ENCODE peak calls at places on chromosome 19, in eight cellular contexts. One of them, this sample, is unnamed.

GRCh38 chr19:2594319-2594718 is 108.2 kb downstream of the GNG7 start:
- DNase-seq in HT-29: no peak
- DNase-seq in epithelial cell of proximal tubule: no peak
- DNase-seq in NCI-H774: no peak
- DNase-seq in cardiac septum: no peak
- DNase-seq in neural progenitor cell: no peak
- DNase-seq in substantia nigra: no peak
- DNase-seq in HTR-8/SVneo: no peak
- DNase-seq in this sample: no peak

GRCh38 chr19:47229674-47230121 is 1.3 kb downstream of the BBC3 start:
- DNase-seq in HT-29: peak
- DNase-seq in epithelial cell of proximal tubule: no peak
- DNase-seq in NCI-H774: no peak
- DNase-seq in cardiac septum: no peak
- DNase-seq in neural progenitor cell: no peak
- DNase-seq in substantia nigra: peak
- DNase-seq in HTR-8/SVneo: no peak
- DNase-seq in this sample: no peak

GRCh38 chr19:18156841-18157464 is 4.0 kb downstream of the PIK3R2 start:
- DNase-seq in HT-29: peak
- DNase-seq in epithelial cell of proximal tubule: no peak
- DNase-seq in NCI-H774: peak
- DNase-seq in cardiac septum: peak
- DNase-seq in neural progenitor cell: no peak
- DNase-seq in substantia nigra: peak
- DNase-seq in HTR-8/SVneo: peak
- DNase-seq in this sample: peak

GRCh38 chr19:40274585-40275544 is 10.3 kb downstream of the AKT2 start:
- DNase-seq in HT-29: no peak
- DNase-seq in epithelial cell of proximal tubule: no peak
- DNase-seq in NCI-H774: no peak
- DNase-seq in cardiac septum: no peak
- DNase-seq in neural progenitor cell: no peak
- DNase-seq in substantia nigra: no peak
- DNase-seq in HTR-8/SVneo: no peak
- DNase-seq in this sample: no peak

GRCh38 chr19:35978271-35978670 is 16.7 kb upstream of the SDHAF1 start:
- DNase-seq in HT-29: no peak
- DNase-seq in epithelial cell of proximal tubule: no peak
- DNase-seq in NCI-H774: no peak
- DNase-seq in cardiac septum: no peak
- DNase-seq in neural progenitor cell: no peak
- DNase-seq in substantia nigra: no peak
- DNase-seq in HTR-8/SVneo: no peak
- DNase-seq in this sample: no peak

GRCh38 chr19:10226376-10227214 is 4.5 kb downstream of the S1PR2 start:
- DNase-seq in HT-29: no peak
- DNase-seq in epithelial cell of proximal tubule: no peak
- DNase-seq in NCI-H774: no peak
- DNase-seq in cardiac septum: no peak
- DNase-seq in neural progenitor cell: no peak
- DNase-seq in substantia nigra: no peak
- DNase-seq in HTR-8/SVneo: no peak
- DNase-seq in this sample: no peak

GRCh38 chr19:52936151-52936957 is 13.1 kb upstream of the ZNF888 start:
- DNase-seq in HT-29: no peak
- DNase-seq in epithelial cell of proximal tubule: peak
- DNase-seq in NCI-H774: no peak
- DNase-seq in cardiac septum: no peak
- DNase-seq in neural progenitor cell: no peak
- DNase-seq in substantia nigra: no peak
- DNase-seq in HTR-8/SVneo: no peak
- DNase-seq in this sample: no peak

GRCh38 chr19:3712663-3713531 is 4.7 kb downstream of the TJP3 start:
- DNase-seq in HT-29: peak
- DNase-seq in epithelial cell of proximal tubule: no peak
- DNase-seq in NCI-H774: no peak
- DNase-seq in cardiac septum: no peak
- DNase-seq in neural progenitor cell: no peak
- DNase-seq in substantia nigra: no peak
- DNase-seq in HTR-8/SVneo: no peak
- DNase-seq in this sample: no peak

GRCh38 chr19:1211494-1212234 is 6.1 kb downstream of the STK11 start:
- DNase-seq in HT-29: no peak
- DNase-seq in epithelial cell of proximal tubule: no peak
- DNase-seq in NCI-H774: no peak
- DNase-seq in cardiac septum: no peak
- DNase-seq in neural progenitor cell: peak
- DNase-seq in substantia nigra: no peak
- DNase-seq in HTR-8/SVneo: no peak
- DNase-seq in this sample: no peak

GRCh38 chr19:3065675-3066357 is 3.5 kb upstream of the TLE5 start:
- DNase-seq in HT-29: peak
- DNase-seq in epithelial cell of proximal tubule: no peak
- DNase-seq in NCI-H774: peak
- DNase-seq in cardiac septum: no peak
- DNase-seq in neural progenitor cell: no peak
- DNase-seq in substantia nigra: no peak
- DNase-seq in HTR-8/SVneo: no peak
- DNase-seq in this sample: no peak

GRCh38 chr19:17447704-17448189 is 721 bp downstream of the TMEM221 start:
- DNase-seq in HT-29: no peak
- DNase-seq in epithelial cell of proximal tubule: no peak
- DNase-seq in NCI-H774: no peak
- DNase-seq in cardiac septum: no peak
- DNase-seq in neural progenitor cell: no peak
- DNase-seq in substantia nigra: no peak
- DNase-seq in HTR-8/SVneo: no peak
- DNase-seq in this sample: no peak

GRCh38 chr19:16447015-16447384 is 24.8 kb downstream of the EPS15L1 start:
- DNase-seq in HT-29: no peak
- DNase-seq in epithelial cell of proximal tubule: no peak
- DNase-seq in NCI-H774: no peak
- DNase-seq in cardiac septum: peak
- DNase-seq in neural progenitor cell: no peak
- DNase-seq in substantia nigra: peak
- DNase-seq in HTR-8/SVneo: no peak
- DNase-seq in this sample: peak

GRCh38 chr19:43789029-43789428 is 8.3 kb upstream of the KCNN4 start:
- DNase-seq in HT-29: peak
- DNase-seq in epithelial cell of proximal tubule: no peak
- DNase-seq in NCI-H774: no peak
- DNase-seq in cardiac septum: peak
- DNase-seq in neural progenitor cell: peak
- DNase-seq in substantia nigra: no peak
- DNase-seq in HTR-8/SVneo: no peak
- DNase-seq in this sample: no peak

GRCh38 chr19:16244091-16244490 is 46.4 kb downstream of the AP1M1 start:
- DNase-seq in HT-29: no peak
- DNase-seq in epithelial cell of proximal tubule: no peak
- DNase-seq in NCI-H774: no peak
- DNase-seq in cardiac septum: no peak
- DNase-seq in neural progenitor cell: no peak
- DNase-seq in substantia nigra: no peak
- DNase-seq in HTR-8/SVneo: no peak
- DNase-seq in this sample: no peak

GRCh38 chr19:47446534-47447469 is 24.9 kb downstream of the SLC8A2 start:
- DNase-seq in HT-29: peak
- DNase-seq in epithelial cell of proximal tubule: no peak
- DNase-seq in NCI-H774: peak
- DNase-seq in cardiac septum: no peak
- DNase-seq in neural progenitor cell: peak
- DNase-seq in substantia nigra: no peak
- DNase-seq in HTR-8/SVneo: no peak
- DNase-seq in this sample: no peak

GRCh38 chr19:53865918-53866696 is 1.6 kb upstream of the MYADM start:
- DNase-seq in HT-29: peak
- DNase-seq in epithelial cell of proximal tubule: no peak
- DNase-seq in NCI-H774: no peak
- DNase-seq in cardiac septum: peak
- DNase-seq in neural progenitor cell: peak
- DNase-seq in substantia nigra: peak
- DNase-seq in HTR-8/SVneo: no peak
- DNase-seq in this sample: peak

GRCh38 chr19:4455742-4456565 is 1.6 kb downstream of the UBXN6 start:
- DNase-seq in HT-29: peak
- DNase-seq in epithelial cell of proximal tubule: peak
- DNase-seq in NCI-H774: no peak
- DNase-seq in cardiac septum: no peak
- DNase-seq in neural progenitor cell: peak
- DNase-seq in substantia nigra: peak
- DNase-seq in HTR-8/SVneo: no peak
- DNase-seq in this sample: no peak

GRCh38 chr19:18282021-18282787 is 782 bp upstream of the JUND start:
- DNase-seq in HT-29: no peak
- DNase-seq in epithelial cell of proximal tubule: no peak
- DNase-seq in NCI-H774: peak
- DNase-seq in cardiac septum: no peak
- DNase-seq in neural progenitor cell: peak
- DNase-seq in substantia nigra: no peak
- DNase-seq in HTR-8/SVneo: no peak
- DNase-seq in this sample: no peak

GRCh38 chr19:12657966-12658365 is 8.6 kb downstream of the MAN2B1 start:
- DNase-seq in HT-29: no peak
- DNase-seq in epithelial cell of proximal tubule: no peak
- DNase-seq in NCI-H774: no peak
- DNase-seq in cardiac septum: no peak
- DNase-seq in neural progenitor cell: no peak
- DNase-seq in substantia nigra: no peak
- DNase-seq in HTR-8/SVneo: no peak
- DNase-seq in this sample: no peak

GRCh38 chr19:41563847-41564514 is 12.0 kb upstream of the CEACAM21 start:
- DNase-seq in HT-29: peak
- DNase-seq in epithelial cell of proximal tubule: no peak
- DNase-seq in NCI-H774: no peak
- DNase-seq in cardiac septum: no peak
- DNase-seq in neural progenitor cell: peak
- DNase-seq in substantia nigra: no peak
- DNase-seq in HTR-8/SVneo: no peak
- DNase-seq in this sample: no peak

GRCh38 chr19:4337906-4338440 is 654 bp downstream of the STAP2 start:
- DNase-seq in HT-29: peak
- DNase-seq in epithelial cell of proximal tubule: no peak
- DNase-seq in NCI-H774: no peak
- DNase-seq in cardiac septum: no peak
- DNase-seq in neural progenitor cell: peak
- DNase-seq in substantia nigra: no peak
- DNase-seq in HTR-8/SVneo: no peak
- DNase-seq in this sample: no peak

GRCh38 chr19:49861541-49862410 is 5.6 kb downstream of the PNKP start:
- DNase-seq in HT-29: no peak
- DNase-seq in epithelial cell of proximal tubule: no peak
- DNase-seq in NCI-H774: no peak
- DNase-seq in cardiac septum: no peak
- DNase-seq in neural progenitor cell: no peak
- DNase-seq in substantia nigra: no peak
- DNase-seq in HTR-8/SVneo: no peak
- DNase-seq in this sample: no peak

GRCh38 chr19:47447470-47448359 is 24.0 kb downstream of the SLC8A2 start:
- DNase-seq in HT-29: peak
- DNase-seq in epithelial cell of proximal tubule: no peak
- DNase-seq in NCI-H774: peak
- DNase-seq in cardiac septum: no peak
- DNase-seq in neural progenitor cell: peak
- DNase-seq in substantia nigra: peak
- DNase-seq in HTR-8/SVneo: peak
- DNase-seq in this sample: no peak

GRCh38 chr19:46951236-46951986 is 68.2 kb upstream of the NPAS1 start:
- DNase-seq in HT-29: peak
- DNase-seq in epithelial cell of proximal tubule: peak
- DNase-seq in NCI-H774: no peak
- DNase-seq in cardiac septum: no peak
- DNase-seq in neural progenitor cell: no peak
- DNase-seq in substantia nigra: no peak
- DNase-seq in HTR-8/SVneo: no peak
- DNase-seq in this sample: peak

GRCh38 chr19:3556978-3557460 is 367 bp downstream of the MFSD12 start:
- DNase-seq in HT-29: peak
- DNase-seq in epithelial cell of proximal tubule: no peak
- DNase-seq in NCI-H774: no peak
- DNase-seq in cardiac septum: no peak
- DNase-seq in neural progenitor cell: peak
- DNase-seq in substantia nigra: no peak
- DNase-seq in HTR-8/SVneo: no peak
- DNase-seq in this sample: no peak

This sample was measured in H4.